ENCODE peak calls at places on chromosomes 12 and 14, in eight cellular contexts. One of them, this sample, is unnamed.

GRCh38 chr14:100323942-100324307 is 786 bp downstream of the SLC25A47 start:
- DNase-seq in K562: no peak
- DNase-seq in sigmoid colon: no peak
- DNase-seq in suprapubic skin: no peak
- DNase-seq in upper lobe of left lung: no peak
- DNase-seq in SK-N-SH: no peak
- DNase-seq in transverse colon: no peak
- DNase-seq in H1: no peak
- DNase-seq in this sample: no peak

GRCh38 chr14:103514596-103515421 is 7.8 kb downstream of the CKB start:
- DNase-seq in SK-N-SH: no peak
- DNase-seq in upper lobe of left lung: no peak
- DNase-seq in H1: no peak
- DNase-seq in transverse colon: no peak
- DNase-seq in suprapubic skin: peak
- DNase-seq in K562: no peak
- DNase-seq in sigmoid colon: peak
- DNase-seq in this sample: no peak

GRCh38 chr12:92539966-92540791 is 162.6 kb upstream of the PLEKHG7 start:
- DNase-seq in transverse colon: no peak
- DNase-seq in suprapubic skin: no peak
- DNase-seq in sigmoid colon: peak
- DNase-seq in K562: no peak
- DNase-seq in H1: peak
- DNase-seq in SK-N-SH: no peak
- DNase-seq in upper lobe of left lung: no peak
- DNase-seq in this sample: no peak

GRCh38 chr12:131153956-131154355 is 200.2 kb downstream of the ADGRD1 start:
- DNase-seq in H1: no peak
- DNase-seq in sigmoid colon: no peak
- DNase-seq in K562: no peak
- DNase-seq in upper lobe of left lung: no peak
- DNase-seq in SK-N-SH: no peak
- DNase-seq in suprapubic skin: no peak
- DNase-seq in transverse colon: no peak
- DNase-seq in this sample: no peak

GRCh38 chr12:63849641-63850040 is 5.1 kb downstream of the SRGAP1 start:
- DNase-seq in SK-N-SH: no peak
- DNase-seq in sigmoid colon: no peak
- DNase-seq in transverse colon: no peak
- DNase-seq in H1: no peak
- DNase-seq in suprapubic skin: no peak
- DNase-seq in K562: no peak
- DNase-seq in upper lobe of left lung: no peak
- DNase-seq in this sample: no peak

GRCh38 chr12:119423285-119423684 is 88.8 kb downstream of the CCDC60 start:
- DNase-seq in H1: peak
- DNase-seq in SK-N-SH: peak
- DNase-seq in transverse colon: no peak
- DNase-seq in suprapubic skin: no peak
- DNase-seq in upper lobe of left lung: no peak
- DNase-seq in K562: peak
- DNase-seq in sigmoid colon: no peak
- DNase-seq in this sample: no peak

GRCh38 chr12:31238764-31239387 is 87.1 kb downstream of the SINHCAF start:
- DNase-seq in K562: peak
- DNase-seq in upper lobe of left lung: peak
- DNase-seq in sigmoid colon: no peak
- DNase-seq in SK-N-SH: peak
- DNase-seq in transverse colon: peak
- DNase-seq in suprapubic skin: no peak
- DNase-seq in H1: peak
- DNase-seq in this sample: peak

GRCh38 chr14:35858521-35859209 is 32.5 kb downstream of the BRMS1L start:
- DNase-seq in H1: no peak
- DNase-seq in transverse colon: no peak
- DNase-seq in sigmoid colon: no peak
- DNase-seq in K562: no peak
- DNase-seq in SK-N-SH: no peak
- DNase-seq in upper lobe of left lung: no peak
- DNase-seq in suprapubic skin: no peak
- DNase-seq in this sample: no peak

GRCh38 chr12:91381309-91381804 is 198.7 kb upstream of the DCN start:
- DNase-seq in upper lobe of left lung: peak
- DNase-seq in sigmoid colon: peak
- DNase-seq in SK-N-SH: peak
- DNase-seq in suprapubic skin: peak
- DNase-seq in H1: peak
- DNase-seq in transverse colon: no peak
- DNase-seq in K562: no peak
- DNase-seq in this sample: peak

GRCh38 chr14:75442642-75443041 is 14.8 kb downstream of the JDP2 start:
- DNase-seq in SK-N-SH: no peak
- DNase-seq in K562: peak
- DNase-seq in H1: no peak
- DNase-seq in sigmoid colon: no peak
- DNase-seq in suprapubic skin: peak
- DNase-seq in transverse colon: no peak
- DNase-seq in upper lobe of left lung: no peak
- DNase-seq in this sample: no peak

GRCh38 chr12:49547090-49547690 is 8.4 kb downstream of the KCNH3 start:
- DNase-seq in upper lobe of left lung: no peak
- DNase-seq in suprapubic skin: no peak
- DNase-seq in SK-N-SH: peak
- DNase-seq in transverse colon: no peak
- DNase-seq in H1: no peak
- DNase-seq in K562: no peak
- DNase-seq in sigmoid colon: no peak
- DNase-seq in this sample: no peak

GRCh38 chr12:43740511-43741100 is 18.0 kb downstream of the PUS7L start:
- DNase-seq in suprapubic skin: no peak
- DNase-seq in SK-N-SH: no peak
- DNase-seq in H1: no peak
- DNase-seq in transverse colon: no peak
- DNase-seq in upper lobe of left lung: no peak
- DNase-seq in K562: no peak
- DNase-seq in sigmoid colon: no peak
- DNase-seq in this sample: no peak

GRCh38 chr12:73383584-73384229 is 1111.5 kb downstream of the TRHDE start:
- DNase-seq in SK-N-SH: no peak
- DNase-seq in sigmoid colon: no peak
- DNase-seq in suprapubic skin: no peak
- DNase-seq in upper lobe of left lung: no peak
- DNase-seq in H1: no peak
- DNase-seq in K562: no peak
- DNase-seq in transverse colon: no peak
- DNase-seq in this sample: no peak

GRCh38 chr12:113062502-113063395 is 6.2 kb downstream of the DTX1 start:
- DNase-seq in upper lobe of left lung: no peak
- DNase-seq in H1: no peak
- DNase-seq in transverse colon: no peak
- DNase-seq in sigmoid colon: no peak
- DNase-seq in SK-N-SH: peak
- DNase-seq in suprapubic skin: no peak
- DNase-seq in K562: no peak
- DNase-seq in this sample: no peak

GRCh38 chr12:132444957-132445883 is 44.7 kb upstream of the FBRSL1 start:
- DNase-seq in suprapubic skin: no peak
- DNase-seq in H1: peak
- DNase-seq in K562: peak
- DNase-seq in SK-N-SH: no peak
- DNase-seq in upper lobe of left lung: peak
- DNase-seq in sigmoid colon: no peak
- DNase-seq in transverse colon: peak
- DNase-seq in this sample: peak

GRCh38 chr12:30304528-30304927 is 391.1 kb downstream of the IPO8 start:
- DNase-seq in K562: no peak
- DNase-seq in transverse colon: no peak
- DNase-seq in upper lobe of left lung: no peak
- DNase-seq in sigmoid colon: no peak
- DNase-seq in suprapubic skin: no peak
- DNase-seq in SK-N-SH: no peak
- DNase-seq in H1: no peak
- DNase-seq in this sample: no peak

GRCh38 chr12:111271674-111272418 is 97.0 kb downstream of the PHETA1 start:
- DNase-seq in H1: no peak
- DNase-seq in transverse colon: no peak
- DNase-seq in sigmoid colon: no peak
- DNase-seq in SK-N-SH: no peak
- DNase-seq in upper lobe of left lung: no peak
- DNase-seq in K562: no peak
- DNase-seq in suprapubic skin: no peak
- DNase-seq in this sample: no peak

GRCh38 chr14:102090713-102091112 is 3.9 kb upstream of the HSP90AA1 start:
- DNase-seq in upper lobe of left lung: no peak
- DNase-seq in K562: no peak
- DNase-seq in suprapubic skin: no peak
- DNase-seq in sigmoid colon: no peak
- DNase-seq in SK-N-SH: no peak
- DNase-seq in H1: no peak
- DNase-seq in transverse colon: no peak
- DNase-seq in this sample: no peak
- TF ChIP-seq POLR2AphosphoS5 in upper lobe of left lung: no peak
- TF ChIP-seq POLR2AphosphoS5 in K562: no peak
- TF ChIP-seq POLR2AphosphoS5 in suprapubic skin: no peak
- TF ChIP-seq POLR2AphosphoS5 in sigmoid colon: no peak
- TF ChIP-seq POLR2AphosphoS5 in SK-N-SH: no peak
- TF ChIP-seq POLR2AphosphoS5 in H1: no peak
- TF ChIP-seq POLR2AphosphoS5 in transverse colon: no peak
- TF ChIP-seq POLR2AphosphoS5 in this sample: no peak

GRCh38 chr12:62625238-62625637 is 158.6 kb downstream of the MON2 start:
- DNase-seq in upper lobe of left lung: peak
- DNase-seq in K562: no peak
- DNase-seq in SK-N-SH: no peak
- DNase-seq in transverse colon: no peak
- DNase-seq in H1: no peak
- DNase-seq in suprapubic skin: no peak
- DNase-seq in sigmoid colon: no peak
- DNase-seq in this sample: peak
- TF ChIP-seq EP300 in upper lobe of left lung: no peak
- TF ChIP-seq EP300 in K562: no peak
- TF ChIP-seq EP300 in SK-N-SH: no peak
- TF ChIP-seq EP300 in transverse colon: no peak
- TF ChIP-seq EP300 in H1: no peak
- TF ChIP-seq EP300 in suprapubic skin: no peak
- TF ChIP-seq EP300 in sigmoid colon: no peak
- TF ChIP-seq EP300 in this sample: no peak

GRCh38 chr12:126358806-126359205 is 1293.6 kb downstream of the AACS start:
- DNase-seq in sigmoid colon: no peak
- DNase-seq in H1: no peak
- DNase-seq in SK-N-SH: no peak
- DNase-seq in upper lobe of left lung: no peak
- DNase-seq in suprapubic skin: no peak
- DNase-seq in transverse colon: no peak
- DNase-seq in K562: no peak
- DNase-seq in this sample: no peak
- TF ChIP-seq POLR2AphosphoS5 in sigmoid colon: no peak
- TF ChIP-seq POLR2AphosphoS5 in H1: no peak
- TF ChIP-seq POLR2AphosphoS5 in SK-N-SH: no peak
- TF ChIP-seq POLR2AphosphoS5 in upper lobe of left lung: no peak
- TF ChIP-seq POLR2AphosphoS5 in suprapubic skin: no peak
- TF ChIP-seq POLR2AphosphoS5 in transverse colon: no peak
- TF ChIP-seq POLR2AphosphoS5 in K562: no peak
- TF ChIP-seq POLR2AphosphoS5 in this sample: no peak

DNA sequence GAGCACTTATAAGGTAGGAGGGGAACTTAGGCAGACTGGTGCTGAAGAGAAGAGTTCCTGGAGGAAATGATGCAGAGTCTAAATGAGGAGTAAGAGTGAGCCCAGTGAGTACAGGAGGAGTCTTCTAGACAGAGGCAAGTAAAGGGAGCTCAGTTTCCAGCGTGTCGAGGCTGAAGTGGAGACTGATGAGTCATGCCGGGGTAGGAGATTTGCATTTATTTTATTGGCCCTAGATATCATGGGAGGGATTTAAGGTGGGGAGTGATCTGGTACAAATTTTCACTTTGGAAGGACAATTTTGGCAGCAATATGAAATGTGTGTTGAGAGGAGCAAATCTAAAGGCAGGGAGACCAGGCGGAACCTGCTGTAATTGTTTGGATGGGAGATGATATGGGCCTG is 157.5 kb downstream of the TTC8 start:
- DNase-seq in K562: no peak
- DNase-seq in H1: no peak
- DNase-seq in upper lobe of left lung: no peak
- DNase-seq in suprapubic skin: no peak
- DNase-seq in transverse colon: no peak
- DNase-seq in SK-N-SH: no peak
- DNase-seq in sigmoid colon: no peak
- DNase-seq in this sample: no peak
- TF ChIP-seq EP300 in K562: no peak
- TF ChIP-seq EP300 in H1: no peak
- TF ChIP-seq EP300 in upper lobe of left lung: no peak
- TF ChIP-seq EP300 in suprapubic skin: no peak
- TF ChIP-seq EP300 in transverse colon: no peak
- TF ChIP-seq EP300 in SK-N-SH: no peak
- TF ChIP-seq EP300 in sigmoid colon: no peak
- TF ChIP-seq EP300 in this sample: no peak

GRCh38 chr12:124390442-124391116 is 95.7 kb downstream of the RFLNA start:
- DNase-seq in upper lobe of left lung: peak
- DNase-seq in H1: no peak
- DNase-seq in SK-N-SH: no peak
- DNase-seq in K562: no peak
- DNase-seq in transverse colon: peak
- DNase-seq in suprapubic skin: no peak
- DNase-seq in sigmoid colon: peak
- DNase-seq in this sample: peak
- TF ChIP-seq POLR2AphosphoS5 in upper lobe of left lung: peak
- TF ChIP-seq POLR2AphosphoS5 in H1: no peak
- TF ChIP-seq POLR2AphosphoS5 in SK-N-SH: no peak
- TF ChIP-seq POLR2AphosphoS5 in K562: no peak
- TF ChIP-seq POLR2AphosphoS5 in transverse colon: peak
- TF ChIP-seq POLR2AphosphoS5 in suprapubic skin: no peak
- TF ChIP-seq POLR2AphosphoS5 in sigmoid colon: no peak
- TF ChIP-seq POLR2AphosphoS5 in this sample: peak

This sample was measured in stomach.